ENCODE peak calls at places on chromosomes 6 and 20, in nine cellular contexts. One of them, this sample, is unnamed.

GRCh38 chr6:164325168-164325567 is 910.6 kb downstream of the QKI start:
- DNase-seq in iPS DF 19.7: no peak
- DNase-seq in OCI-LY7: no peak
- DNase-seq in stimulated activated CD4-positive, alpha-beta T cell treated with anti-CD3 and anti-CD28 coated beads, Interleukin-2, amount 100 ng/mL, for 48 hours: no peak
- DNase-seq in cardiac fibroblast: no peak
- DNase-seq in right cardiac atrium: no peak
- DNase-seq in NCI-H2081 treated with DMSO at 0.1 percent for 48 hours: no peak
- DNase-seq in omental fat pad: no peak
- DNase-seq in H9: no peak
- DNase-seq in this sample: no peak

GRCh38 chr6:68533339-68533795 is 101.7 kb upstream of the ADGRB3 start:
- DNase-seq in stimulated activated CD4-positive, alpha-beta T cell treated with anti-CD3 and anti-CD28 coated beads, Interleukin-2, amount 100 ng/mL, for 48 hours: no peak
- DNase-seq in right cardiac atrium: no peak
- DNase-seq in cardiac fibroblast: no peak
- DNase-seq in NCI-H2081 treated with DMSO at 0.1 percent for 48 hours: no peak
- DNase-seq in OCI-LY7: no peak
- DNase-seq in iPS DF 19.7: no peak
- DNase-seq in omental fat pad: no peak
- DNase-seq in H9: no peak
- DNase-seq in this sample: no peak

GRCh38 chr6:137731600-137731959 is 135.5 kb upstream of the TNFAIP3 start:
- DNase-seq in H9: no peak
- DNase-seq in omental fat pad: no peak
- DNase-seq in iPS DF 19.7: no peak
- DNase-seq in cardiac fibroblast: no peak
- DNase-seq in right cardiac atrium: no peak
- DNase-seq in stimulated activated CD4-positive, alpha-beta T cell treated with anti-CD3 and anti-CD28 coated beads, Interleukin-2, amount 100 ng/mL, for 48 hours: no peak
- DNase-seq in NCI-H2081 treated with DMSO at 0.1 percent for 48 hours: no peak
- DNase-seq in OCI-LY7: no peak
- DNase-seq in this sample: no peak

GRCh38 chr6:169962604-169963469 is 211.4 kb downstream of the ERMARD start:
- DNase-seq in right cardiac atrium: no peak
- DNase-seq in OCI-LY7: no peak
- DNase-seq in cardiac fibroblast: no peak
- DNase-seq in H9: peak; percentile 36
- DNase-seq in omental fat pad: no peak
- DNase-seq in iPS DF 19.7: no peak
- DNase-seq in stimulated activated CD4-positive, alpha-beta T cell treated with anti-CD3 and anti-CD28 coated beads, Interleukin-2, amount 100 ng/mL, for 48 hours: no peak
- DNase-seq in NCI-H2081 treated with DMSO at 0.1 percent for 48 hours: no peak
- DNase-seq in this sample: no peak

GRCh38 chr6:26157150-26157837 is 70.1 kb downstream of the HFE start:
- DNase-seq in omental fat pad: no peak
- DNase-seq in NCI-H2081 treated with DMSO at 0.1 percent for 48 hours: peak; percentile 64
- DNase-seq in stimulated activated CD4-positive, alpha-beta T cell treated with anti-CD3 and anti-CD28 coated beads, Interleukin-2, amount 100 ng/mL, for 48 hours: peak; percentile 68
- DNase-seq in H9: peak; percentile 69
- DNase-seq in OCI-LY7: peak; percentile 92
- DNase-seq in right cardiac atrium: peak; percentile 66
- DNase-seq in iPS DF 19.7: no peak
- DNase-seq in cardiac fibroblast: peak; percentile 58
- DNase-seq in this sample: no peak

GRCh38 chr6:132764370-132764769 is 6.7 kb upstream of the VNN2 start:
- DNase-seq in NCI-H2081 treated with DMSO at 0.1 percent for 48 hours: no peak
- DNase-seq in omental fat pad: peak; percentile 50
- DNase-seq in OCI-LY7: no peak
- DNase-seq in right cardiac atrium: peak; percentile 49
- DNase-seq in H9: no peak
- DNase-seq in stimulated activated CD4-positive, alpha-beta T cell treated with anti-CD3 and anti-CD28 coated beads, Interleukin-2, amount 100 ng/mL, for 48 hours: no peak
- DNase-seq in iPS DF 19.7: no peak
- DNase-seq in cardiac fibroblast: peak; percentile 89
- DNase-seq in this sample: peak; percentile 80

GRCh38 chr6:111838749-111839484 is 34.3 kb downstream of the FYN start:
- DNase-seq in omental fat pad: no peak
- DNase-seq in cardiac fibroblast: no peak
- DNase-seq in OCI-LY7: no peak
- DNase-seq in NCI-H2081 treated with DMSO at 0.1 percent for 48 hours: no peak
- DNase-seq in iPS DF 19.7: no peak
- DNase-seq in stimulated activated CD4-positive, alpha-beta T cell treated with anti-CD3 and anti-CD28 coated beads, Interleukin-2, amount 100 ng/mL, for 48 hours: no peak
- DNase-seq in right cardiac atrium: no peak
- DNase-seq in H9: no peak
- DNase-seq in this sample: no peak

GRCh38 chr6:157200611-157201010 is 122.7 kb downstream of the TMEM242 start:
- DNase-seq in iPS DF 19.7: no peak
- DNase-seq in omental fat pad: no peak
- DNase-seq in NCI-H2081 treated with DMSO at 0.1 percent for 48 hours: no peak
- DNase-seq in H9: no peak
- DNase-seq in OCI-LY7: no peak
- DNase-seq in cardiac fibroblast: no peak
- DNase-seq in right cardiac atrium: no peak
- DNase-seq in stimulated activated CD4-positive, alpha-beta T cell treated with anti-CD3 and anti-CD28 coated beads, Interleukin-2, amount 100 ng/mL, for 48 hours: no peak
- DNase-seq in this sample: no peak

GRCh38 chr20:12925214-12925755 is 83.5 kb upstream of the SPTLC3 start:
- DNase-seq in right cardiac atrium: peak; percentile 32
- DNase-seq in cardiac fibroblast: peak; percentile 91
- DNase-seq in NCI-H2081 treated with DMSO at 0.1 percent for 48 hours: peak; percentile 25
- DNase-seq in iPS DF 19.7: peak; percentile 42
- DNase-seq in OCI-LY7: peak; percentile 57
- DNase-seq in omental fat pad: no peak
- DNase-seq in H9: peak; percentile 66
- DNase-seq in stimulated activated CD4-positive, alpha-beta T cell treated with anti-CD3 and anti-CD28 coated beads, Interleukin-2, amount 100 ng/mL, for 48 hours: no peak
- DNase-seq in this sample: peak; percentile 89

GRCh38 chr6:2448826-2449571 is 203.6 kb upstream of the GMDS start:
- DNase-seq in stimulated activated CD4-positive, alpha-beta T cell treated with anti-CD3 and anti-CD28 coated beads, Interleukin-2, amount 100 ng/mL, for 48 hours: peak; percentile 6
- DNase-seq in H9: peak; percentile 67
- DNase-seq in OCI-LY7: peak; percentile 27
- DNase-seq in right cardiac atrium: no peak
- DNase-seq in omental fat pad: no peak
- DNase-seq in cardiac fibroblast: peak; percentile 83
- DNase-seq in NCI-H2081 treated with DMSO at 0.1 percent for 48 hours: no peak
- DNase-seq in iPS DF 19.7: peak; percentile 47
- DNase-seq in this sample: peak; percentile 77

This sample was measured in astrocyte of the spinal cord.